ENCODE peak calls at places on chromosomes 4 and X, in five cellular contexts. One of them, this sample, is unnamed.

GRCh38 chr4:169618286-169618685 is 2.1 kb upstream of the CLCN3 start:
- DNase-seq in K562: no peak
- DNase-seq in endothelial cell of umbilical vein: peak
- DNase-seq in NB4: no peak
- DNase-seq in A549: no peak
- DNase-seq in this sample: no peak

GRCh38 chr4:18075823-18076433 is 54.4 kb upstream of the LCORL start:
- DNase-seq in A549: peak
- DNase-seq in NB4: peak
- DNase-seq in K562: peak
- DNase-seq in endothelial cell of umbilical vein: peak
- DNase-seq in this sample: no peak

GRCh38 chr4:31662951-31663350 is 942.8 kb downstream of the PCDH7 start:
- DNase-seq in NB4: no peak
- DNase-seq in K562: no peak
- DNase-seq in endothelial cell of umbilical vein: no peak
- DNase-seq in A549: no peak
- DNase-seq in this sample: no peak

GRCh38 chrX:68571292-68572256 is 72.7 kb downstream of the YIPF6 start:
- DNase-seq in A549: peak
- DNase-seq in K562: peak
- DNase-seq in endothelial cell of umbilical vein: no peak
- DNase-seq in NB4: peak
- DNase-seq in this sample: peak

GRCh38 chr4:160835789-160836188 is 1328.0 kb downstream of the FSTL5 start:
- DNase-seq in K562: no peak
- DNase-seq in A549: peak
- DNase-seq in endothelial cell of umbilical vein: no peak
- DNase-seq in NB4: no peak
- DNase-seq in this sample: no peak

GRCh38 chrX:74579597-74580209 is 34.7 kb downstream of the RLIM start:
- DNase-seq in endothelial cell of umbilical vein: peak
- DNase-seq in NB4: no peak
- DNase-seq in K562: no peak
- DNase-seq in A549: no peak
- DNase-seq in this sample: no peak

GRCh38 chr4:2962099-2962455 is 1.1 kb downstream of the NOP14 start:
- DNase-seq in K562: no peak
- DNase-seq in NB4: peak
- DNase-seq in A549: no peak
- DNase-seq in endothelial cell of umbilical vein: peak
- DNase-seq in this sample: no peak

GRCh38 chrX:40952855-40953254 is 132.4 kb upstream of the USP9X start:
- DNase-seq in NB4: peak
- DNase-seq in K562: no peak
- DNase-seq in endothelial cell of umbilical vein: peak
- DNase-seq in A549: no peak
- DNase-seq in this sample: peak

GRCh38 chrX:150768580-150769190 is 75.5 kb downstream of the MTMR1 start:
- DNase-seq in A549: no peak
- DNase-seq in K562: no peak
- DNase-seq in NB4: no peak
- DNase-seq in endothelial cell of umbilical vein: no peak
- DNase-seq in this sample: no peak

GRCh38 chrX:118178450-118178849 is 61.8 kb upstream of the KLHL13 start:
- DNase-seq in K562: no peak
- DNase-seq in A549: no peak
- DNase-seq in NB4: no peak
- DNase-seq in endothelial cell of umbilical vein: no peak
- DNase-seq in this sample: no peak

GRCh38 chr4:5758741-5759140 is 47.7 kb downstream of the EVC start:
- DNase-seq in K562: no peak
- DNase-seq in A549: peak
- DNase-seq in NB4: no peak
- DNase-seq in endothelial cell of umbilical vein: peak
- DNase-seq in this sample: peak

GRCh38 chrX:43559643-43560042 is 96.5 kb upstream of the MAOA start:
- DNase-seq in K562: peak
- DNase-seq in NB4: peak
- DNase-seq in A549: peak
- DNase-seq in endothelial cell of umbilical vein: peak
- DNase-seq in this sample: no peak

GRCh38 chrX:39603291-39603690 is 494.5 kb downstream of the BCOR start:
- DNase-seq in endothelial cell of umbilical vein: no peak
- DNase-seq in K562: no peak
- DNase-seq in A549: no peak
- DNase-seq in NB4: no peak
- DNase-seq in this sample: no peak

GRCh38 chrX:148649145-148649645 is 148.8 kb downstream of the AFF2 start:
- DNase-seq in NB4: no peak
- DNase-seq in K562: no peak
- DNase-seq in endothelial cell of umbilical vein: no peak
- DNase-seq in A549: no peak
- DNase-seq in this sample: no peak

GRCh38 chrX:153549807-153550206 is 32.4 kb downstream of the ATP2B3 start:
- DNase-seq in K562: peak
- DNase-seq in A549: no peak
- DNase-seq in endothelial cell of umbilical vein: no peak
- DNase-seq in NB4: no peak
- DNase-seq in this sample: no peak

GRCh38 chrX:54423161-54423888 is 16.9 kb upstream of the TSR2 start:
- DNase-seq in K562: peak
- DNase-seq in NB4: peak
- DNase-seq in A549: no peak
- DNase-seq in endothelial cell of umbilical vein: peak
- DNase-seq in this sample: no peak

GRCh38 chr4:62548108-62548524 is 1348.0 kb downstream of the ADGRL3 start:
- DNase-seq in A549: peak
- DNase-seq in K562: no peak
- DNase-seq in NB4: peak
- DNase-seq in endothelial cell of umbilical vein: no peak
- DNase-seq in this sample: no peak

GRCh38 chr4:105473340-105474109 is at the start of gene PPA2:
- DNase-seq in K562: peak
- DNase-seq in A549: peak
- DNase-seq in endothelial cell of umbilical vein: peak
- DNase-seq in NB4: peak
- DNase-seq in this sample: peak

GRCh38 chr4:26611879-26612278 is 28.0 kb downstream of the TBC1D19 start:
- DNase-seq in endothelial cell of umbilical vein: no peak
- DNase-seq in NB4: no peak
- DNase-seq in A549: no peak
- DNase-seq in K562: no peak
- DNase-seq in this sample: no peak

GRCh38 chrX:65993915-65994460 is 45.9 kb downstream of the VSIG4 start:
- DNase-seq in K562: no peak
- DNase-seq in A549: no peak
- DNase-seq in endothelial cell of umbilical vein: no peak
- DNase-seq in NB4: no peak
- DNase-seq in this sample: no peak

GRCh38 chrX:2159393-2159792 is 341.4 kb downstream of the DHRSX start:
- DNase-seq in K562: no peak
- DNase-seq in endothelial cell of umbilical vein: no peak
- DNase-seq in A549: no peak
- DNase-seq in NB4: peak
- DNase-seq in this sample: no peak

GRCh38 chr4:73679836-73680235 is 59.6 kb upstream of the RASSF6 start:
- DNase-seq in endothelial cell of umbilical vein: peak
- DNase-seq in K562: no peak
- DNase-seq in A549: peak
- DNase-seq in NB4: no peak
- DNase-seq in this sample: no peak

GRCh38 chrX:31266172-31267076 is 194.6 kb upstream of the FTHL17 start:
- DNase-seq in endothelial cell of umbilical vein: peak
- DNase-seq in K562: peak
- DNase-seq in A549: no peak
- DNase-seq in NB4: no peak
- DNase-seq in this sample: no peak

GRCh38 chr4:173807347-173807746 is 277.3 kb upstream of the HAND2 start:
- DNase-seq in endothelial cell of umbilical vein: no peak
- DNase-seq in A549: no peak
- DNase-seq in K562: no peak
- DNase-seq in NB4: no peak
- DNase-seq in this sample: no peak

GRCh38 chr4:70399319-70399718 is 1.6 kb downstream of the OPRPN start:
- DNase-seq in A549: no peak
- DNase-seq in endothelial cell of umbilical vein: no peak
- DNase-seq in K562: no peak
- DNase-seq in NB4: no peak
- DNase-seq in this sample: no peak

GRCh38 chr4:57303012-57303751 is 193.0 kb upstream of the IGFBP7 start:
- DNase-seq in NB4: peak
- DNase-seq in K562: no peak
- DNase-seq in A549: peak
- DNase-seq in endothelial cell of umbilical vein: peak
- DNase-seq in this sample: no peak

GRCh38 chr4:13627185-13627605 is 330 bp downstream of the BOD1L1 start:
- DNase-seq in K562: no peak
- DNase-seq in endothelial cell of umbilical vein: peak
- DNase-seq in A549: no peak
- DNase-seq in NB4: peak
- DNase-seq in this sample: no peak
- TF ChIP-seq MYC in K562: no peak
- TF ChIP-seq MYC in endothelial cell of umbilical vein: no peak
- TF ChIP-seq MYC in A549: no peak
- TF ChIP-seq MYC in NB4: no peak
- TF ChIP-seq MYC in this sample: no peak

DNA sequence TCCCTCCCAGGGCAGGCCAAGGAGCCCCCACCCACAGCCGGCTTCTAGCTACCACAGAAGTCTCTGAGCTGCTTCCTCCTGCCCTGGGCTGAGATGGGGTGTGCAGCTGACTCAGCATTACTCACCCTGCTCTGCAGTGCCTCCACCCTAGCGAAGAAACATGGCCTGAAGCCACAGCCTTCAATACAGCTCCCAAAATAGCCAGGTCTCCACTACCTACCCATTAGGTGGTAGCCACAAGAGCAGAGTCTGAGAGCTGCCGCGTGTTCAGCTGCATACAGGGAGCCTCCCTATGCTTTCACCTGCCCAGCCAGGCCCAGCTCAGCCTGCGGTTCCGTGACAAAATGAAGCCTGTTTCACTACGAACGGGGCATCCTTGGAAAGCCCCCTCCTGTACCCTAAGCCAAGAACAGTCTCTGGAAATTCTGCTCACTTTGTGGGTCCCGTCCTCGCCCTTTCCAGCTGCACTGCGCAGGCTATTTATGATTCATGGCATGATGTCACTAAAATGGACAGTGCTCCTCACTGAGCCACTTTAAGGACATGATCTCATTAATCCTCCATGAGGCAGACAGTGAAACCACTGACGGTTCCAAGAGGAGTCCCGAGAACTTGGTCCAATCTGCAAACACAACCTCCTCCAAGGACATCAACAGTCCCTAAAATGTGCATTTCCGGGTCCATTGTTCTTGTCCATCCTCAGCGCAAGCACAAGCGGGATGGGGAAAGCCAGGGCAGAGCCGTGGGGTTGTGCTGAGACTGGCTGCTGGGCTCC is 20.2 kb downstream of the WDR1 start:
- DNase-seq in A549: peak
- DNase-seq in endothelial cell of umbilical vein: peak
- DNase-seq in NB4: peak
- DNase-seq in K562: peak
- DNase-seq in this sample: peak
- TF ChIP-seq MYC in A549: no peak
- TF ChIP-seq MYC in endothelial cell of umbilical vein: no peak
- TF ChIP-seq MYC in NB4: no peak
- TF ChIP-seq MYC in K562: no peak
- TF ChIP-seq MYC in this sample: no peak

GRCh38 chr4:77903186-77903585 is 40.6 kb downstream of the MRPL1 start:
- DNase-seq in K562: no peak
- DNase-seq in A549: no peak
- DNase-seq in endothelial cell of umbilical vein: no peak
- DNase-seq in NB4: no peak
- DNase-seq in this sample: no peak
- TF ChIP-seq MYC in K562: no peak
- TF ChIP-seq MYC in A549: no peak
- TF ChIP-seq MYC in endothelial cell of umbilical vein: no peak
- TF ChIP-seq MYC in NB4: no peak
- TF ChIP-seq MYC in this sample: no peak

GRCh38 chr4:111991163-111991562 is 154.1 kb upstream of the FAM241A start:
- DNase-seq in NB4: no peak
- DNase-seq in A549: no peak
- DNase-seq in K562: no peak
- DNase-seq in endothelial cell of umbilical vein: no peak
- DNase-seq in this sample: peak

GRCh38 chr4:111989817-111990216 is 155.4 kb upstream of the FAM241A start:
- DNase-seq in endothelial cell of umbilical vein: no peak
- DNase-seq in A549: no peak
- DNase-seq in NB4: no peak
- DNase-seq in K562: no peak
- DNase-seq in this sample: no peak

GRCh38 chr4:111992604-111993151 is 152.6 kb upstream of the FAM241A start:
- DNase-seq in NB4: no peak
- DNase-seq in K562: no peak
- DNase-seq in endothelial cell of umbilical vein: no peak
- DNase-seq in A549: no peak
- DNase-seq in this sample: no peak

GRCh38 chr4:111994392-111994791 is 150.9 kb upstream of the FAM241A start:
- DNase-seq in NB4: no peak
- DNase-seq in endothelial cell of umbilical vein: no peak
- DNase-seq in A549: no peak
- DNase-seq in K562: no peak
- DNase-seq in this sample: no peak

GRCh38 chr4:111991797-111992196 is 153.5 kb upstream of the FAM241A start:
- DNase-seq in K562: no peak
- DNase-seq in endothelial cell of umbilical vein: peak
- DNase-seq in NB4: peak
- DNase-seq in A549: peak
- DNase-seq in this sample: peak
- TF ChIP-seq MYC in K562: no peak
- TF ChIP-seq MYC in endothelial cell of umbilical vein: no peak
- TF ChIP-seq MYC in NB4: no peak
- TF ChIP-seq MYC in A549: no peak
- TF ChIP-seq MYC in this sample: no peak

GRCh38 chrX:107775734-107776511 is at the start of gene TSC22D3:
- DNase-seq in K562: peak
- DNase-seq in endothelial cell of umbilical vein: peak
- DNase-seq in NB4: peak
- DNase-seq in A549: peak
- DNase-seq in this sample: no peak
- TF ChIP-seq MYC in K562: no peak
- TF ChIP-seq MYC in endothelial cell of umbilical vein: no peak
- TF ChIP-seq MYC in NB4: no peak
- TF ChIP-seq MYC in A549: no peak
- TF ChIP-seq MYC in this sample: no peak

DNA sequence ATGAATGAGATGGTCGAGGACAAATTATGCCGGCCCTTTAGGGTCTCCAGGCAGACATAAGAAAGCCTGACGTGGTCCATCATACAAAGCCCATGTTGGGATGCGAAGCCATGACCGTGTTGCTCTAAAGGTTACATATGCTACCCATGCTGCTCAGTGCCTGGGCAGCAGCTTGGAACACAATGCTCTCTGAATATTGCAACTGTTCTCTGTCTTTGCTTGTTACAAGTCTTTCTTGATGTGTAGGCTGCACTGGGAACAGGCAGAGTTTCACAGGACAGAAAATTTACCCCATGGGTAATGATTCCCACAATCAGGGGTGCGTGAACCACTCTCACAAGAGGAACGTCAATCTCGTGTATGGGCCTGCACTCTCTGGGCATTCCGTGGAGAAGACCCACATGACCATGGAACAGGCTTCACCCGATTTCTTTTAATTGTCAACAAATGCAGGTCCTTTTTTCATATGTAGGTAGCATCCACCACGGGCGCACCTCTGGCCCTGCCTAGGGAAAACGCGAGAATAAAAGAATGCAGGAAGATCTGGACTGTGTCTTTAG is 66.3 kb downstream of the NBDY start:
- DNase-seq in K562: no peak
- DNase-seq in A549: no peak
- DNase-seq in endothelial cell of umbilical vein: no peak
- DNase-seq in NB4: no peak
- DNase-seq in this sample: no peak
- TF ChIP-seq MYC in K562: no peak
- TF ChIP-seq MYC in A549: no peak
- TF ChIP-seq MYC in endothelial cell of umbilical vein: no peak
- TF ChIP-seq MYC in NB4: no peak
- TF ChIP-seq MYC in this sample: no peak